ENCODE peak calls at places on chromosome 4, in six cellular contexts. J is NCI-H1436 treated with DMSO at 0.1 percent for 48 hours, L is DMS153, F is NCI-H226, W is midbrain, B is nephron progenitor cell. A is an unnamed sample.

GRCh38 chr4:165537028-165537648 is 158.3 kb downstream of the CPE start:
- DNase-seq in J (no peak), L (no peak), F (peak), W (peak), B (peak), A (peak)

GRCh38 chr4:111689214-111689613 is 456.0 kb upstream of the FAM241A start:
- DNase-seq in J (no peak), L (no peak), F (peak), W (no peak), B (no peak), A (no peak)

GRCh38 chr4:44725861-44726820 is at the start of gene GNPDA2:
- DNase-seq in J (peak), L (peak), F (peak), W (peak), B (peak), A (peak)

GRCh38 chr4:88230953-88231835 is 53.2 kb downstream of the PPM1K start:
- DNase-seq in J (no peak), L (no peak), F (no peak), W (no peak), B (no peak), A (no peak)

GRCh38 chr4:105122334-105122733 is 24.3 kb upstream of the TET2 start:
- DNase-seq in J (no peak), L (no peak), F (peak), W (no peak), B (no peak), A (no peak)

GRCh38 chr4:26434030-26434639 is 56.1 kb downstream of the CCKAR start:
- DNase-seq in J (no peak), L (no peak), F (no peak), W (no peak), B (no peak), A (no peak)

GRCh38 chr4:48962636-48963035 is 23.4 kb upstream of the CWH43 start:
- DNase-seq in J (no peak), L (no peak), F (no peak), W (no peak), B (no peak), A (no peak)

GRCh38 chr4:139754913-139755312 is 89.3 kb downstream of the MGST2 start:
- DNase-seq in J (no peak), L (no peak), F (no peak), W (no peak), B (no peak), A (no peak)

GRCh38 chr4:141140271-141141205 is 7.3 kb upstream of the RNF150 start:
- DNase-seq in J (no peak), L (no peak), F (no peak), W (no peak), B (no peak), A (no peak)

GRCh38 chr4:2574058-2574457 is 37.6 kb downstream of the FAM193A start:
- DNase-seq in J (no peak), L (no peak), F (no peak), W (no peak), B (no peak), A (no peak)

GRCh38 chr4:180057891-180058643 is 2185.1 kb upstream of the TENM3 start:
- DNase-seq in J (no peak), L (peak), F (no peak), W (no peak), B (peak), A (peak)

GRCh38 chr4:86307432-86307831 is 52.4 kb downstream of the MAPK10 start:
- DNase-seq in J (no peak), L (no peak), F (no peak), W (no peak), B (no peak), A (no peak)

GRCh38 chr4:145821771-145822170 is 116.9 kb downstream of the ZNF827 start:
- DNase-seq in J (no peak), L (no peak), F (no peak), W (no peak), B (no peak), A (no peak)

GRCh38 chr4:185504098-185505047 is 30.9 kb downstream of the PDLIM3 start:
- DNase-seq in J (no peak), L (no peak), F (no peak), W (no peak), B (peak), A (no peak)

GRCh38 chr4:2071252-2071911 is 12.3 kb downstream of the NAT8L start:
- DNase-seq in J (no peak), L (no peak), F (no peak), W (peak), B (no peak), A (no peak)

GRCh38 chr4:184583738-184584502 is 65.3 kb downstream of the CASP3 start:
- DNase-seq in J (no peak), L (no peak), F (no peak), W (no peak), B (no peak), A (no peak)

GRCh38 chr4:75708218-75708691 is 16.1 kb upstream of the USO1 start:
- DNase-seq in J (no peak), L (no peak), F (no peak), W (no peak), B (no peak), A (no peak)

GRCh38 chr4:173556398-173557131 is 26.5 kb upstream of the HAND2 start:
- DNase-seq in J (no peak), L (no peak), F (no peak), W (no peak), B (no peak), A (no peak)

GRCh38 chr4:69057620-69058409 is 38.5 kb upstream of the UGT2B7 start:
- DNase-seq in J (no peak), L (no peak), F (no peak), W (no peak), B (no peak), A (no peak)

GRCh38 chr4:189202182-189202868 is 738.3 kb upstream of the FRG1 start:
- DNase-seq in J (peak), L (peak), F (no peak), W (peak), B (peak), A (peak)

GRCh38 chr4:41209187-41209586 is 5.2 kb downstream of the APBB2 start:
- DNase-seq in J (no peak), L (no peak), F (no peak), W (no peak), B (no peak), A (peak)

GRCh38 chr4:129342820-129343219 is 246.9 kb downstream of the C4orf33 start:
- DNase-seq in J (no peak), L (peak), F (peak), W (peak), B (no peak), A (no peak)

GRCh38 chr4:159097785-159098184 is 5.1 kb upstream of the RAPGEF2 start:
- DNase-seq in J (no peak), L (no peak), F (peak), W (no peak), B (no peak), A (no peak)

GRCh38 chr4:47731182-47731581 is 106.7 kb downstream of the CORIN start:
- DNase-seq in J (no peak), L (no peak), F (no peak), W (no peak), B (no peak), A (no peak)

GRCh38 chr4:174764105-174764729 is 64.8 kb downstream of the GLRA3 start:
- DNase-seq in J (peak), L (peak), F (no peak), W (peak), B (no peak), A (peak)

GRCh38 chr4:159150838-159151390 is 48.0 kb downstream of the RAPGEF2 start:
- DNase-seq in J (no peak), L (no peak), F (no peak), W (no peak), B (no peak), A (no peak)

GRCh38 chr4:16029329-16029728 is 54.5 kb downstream of the PROM1 start:
- DNase-seq in J (no peak), L (no peak), F (peak), W (no peak), B (peak), A (no peak)

GRCh38 chr4:172099376-172099775 is 286.2 kb downstream of the GALNTL6 start:
- DNase-seq in J (no peak), L (no peak), F (no peak), W (no peak), B (no peak), A (no peak)

GRCh38 chr4:98938386-98938785 is 9.5 kb upstream of the EIF4E start:
- DNase-seq in J (no peak), L (no peak), F (peak), W (no peak), B (no peak), A (no peak)

GRCh38 chr4:69823481-69824186 is 36.3 kb downstream of the SULT1E1 start:
- DNase-seq in J (peak), L (peak), F (no peak), W (no peak), B (no peak), A (peak)

GRCh38 chr4:176499518-176499917 is 179.8 kb downstream of the SPCS3 start:
- DNase-seq in J (no peak), L (no peak), F (no peak), W (no peak), B (no peak), A (no peak)

GRCh38 chr4:109816082-109816442 is 500 bp downstream of the GAR1 start:
- DNase-seq in J (no peak), L (no peak), F (no peak), W (no peak), B (peak), A (no peak)

GRCh38 chr4:169940460-169940859 is 85.7 kb downstream of the MFAP3L start:
- DNase-seq in J (no peak), L (no peak), F (no peak), W (no peak), B (no peak), A (peak)

GRCh38 chr4:128688025-128688721 is 121.3 kb upstream of the JADE1 start:
- DNase-seq in J (no peak), L (no peak), F (no peak), W (no peak), B (no peak), A (no peak)

GRCh38 chr4:168907119-168907698 is 102.8 kb downstream of the CBR4 start:
- DNase-seq in J (no peak), L (no peak), F (no peak), W (no peak), B (no peak), A (no peak)